ENCODE peak calls at places on chromosome 19, in six cellular contexts. D is RWPE1, P is endothelial cell, Z is Peyer's patch, V is pancreas, Q is thoracic aorta. S is an unnamed sample.

GRCh38 chr19:42198676-42199439 is 18.6 kb downstream of the DEDD2 start:
- DNase-seq in D (no peak), P (no peak), Z (peak; percentile 93), V (no peak), Q (no peak), S (peak; percentile 72)

GRCh38 chr19:47573076-47574026 is at the start of gene ZNF541:
- DNase-seq in D (peak; percentile 56), P (no peak), Z (peak; percentile 82), V (peak; percentile 61), Q (peak; percentile 12), S (peak; percentile 84)

GRCh38 chr19:33410915-33411401 is 37.4 kb downstream of the CEBPG start:
- DNase-seq in D (no peak), P (no peak), Z (no peak), V (no peak), Q (no peak), S (no peak)

GRCh38 chr19:53903055-53903680 is 5.9 kb upstream of the CACNG7 start:
- DNase-seq in D (peak; percentile 44), P (no peak), Z (no peak), V (no peak), Q (no peak), S (no peak)

GRCh38 chr19:6060600-6061391 is 49.5 kb downstream of the RFX2 start:
- DNase-seq in D (peak; percentile 89), P (no peak), Z (peak; percentile 44), V (no peak), Q (no peak), S (peak; percentile 14)

GRCh38 chr19:30224689-30225606 is 147.2 kb upstream of the ZNF536 start:
- DNase-seq in D (no peak), P (no peak), Z (no peak), V (no peak), Q (no peak), S (no peak)

GRCh38 chr19:30229524-30230174 is 142.5 kb upstream of the ZNF536 start:
- DNase-seq in D (no peak), P (no peak), Z (no peak), V (no peak), Q (no peak), S (no peak)

GRCh38 chr19:55643003-55643732 is at the start of gene ZNF581:
- DNase-seq in D (peak; percentile 83), P (peak; percentile 65), Z (peak; percentile 90), V (peak; percentile 64), Q (no peak), S (peak; percentile 73)

GRCh38 chr19:50433201-50434180 is 799 bp downstream of the MYBPC2 start:
- DNase-seq in D (no peak), P (no peak), Z (no peak), V (no peak), Q (no peak), S (no peak)

GRCh38 chr19:16244091-16244490 is 46.4 kb downstream of the AP1M1 start:
- DNase-seq in D (no peak), P (no peak), Z (no peak), V (no peak), Q (no peak), S (no peak)

GRCh38 chr19:56823417-56823816 is 17.1 kb downstream of the PEG3 start:
- DNase-seq in D (no peak), P (no peak), Z (no peak), V (no peak), Q (no peak), S (no peak)

GRCh38 chr19:38359242-38360021 is 14.9 kb upstream of the PSMD8 start:
- DNase-seq in D (no peak), P (no peak), Z (no peak), V (no peak), Q (no peak), S (no peak)

GRCh38 chr19:57903298-57904174 is 12.9 kb downstream of the ZNF417 start:
- DNase-seq in D (peak; percentile 16), P (no peak), Z (peak; percentile 61), V (no peak), Q (no peak), S (no peak)

GRCh38 chr19:43470288-43470687 is 4.9 kb upstream of the LYPD3 start:
- DNase-seq in D (no peak), P (no peak), Z (no peak), V (no peak), Q (no peak), S (no peak)

GRCh38 chr19:35986664-35987570 is 8.1 kb upstream of the SDHAF1 start:
- DNase-seq in D (no peak), P (peak; percentile 38), Z (peak; percentile 72), V (no peak), Q (no peak), S (no peak)

GRCh38 chr19:35988824-35989223 is 6.2 kb upstream of the SDHAF1 start:
- DNase-seq in D (no peak), P (no peak), Z (no peak), V (no peak), Q (no peak), S (no peak)

GRCh38 chr19:35990771-35991730 is 3.9 kb upstream of the SDHAF1 start:
- DNase-seq in D (no peak), P (no peak), Z (no peak), V (no peak), Q (no peak), S (no peak)

GRCh38 chr19:35986111-35986510 is 8.9 kb upstream of the SDHAF1 start:
- DNase-seq in D (no peak), P (no peak), Z (no peak), V (no peak), Q (no peak), S (no peak)

GRCh38 chr19:35987571-35987896 is 7.5 kb upstream of the SDHAF1 start:
- DNase-seq in D (no peak), P (no peak), Z (no peak), V (no peak), Q (no peak), S (no peak)
- TF ChIP-seq CTCF in D (no peak), P (no peak), Z (no peak), V (no peak), Q (no peak), S (no peak)

GRCh38 chr19:18126097-18126496 is 26.9 kb upstream of the PIK3R2 start:
- DNase-seq in D (no peak), P (no peak), Z (no peak), V (no peak), Q (no peak), S (no peak)

GRCh38 chr19:18122860-18123795 is 25.6 kb downstream of the MAST3 start:
- DNase-seq in D (no peak), P (peak; percentile 46), Z (no peak), V (no peak), Q (no peak), S (no peak)

GRCh38 chr19:18121166-18121565 is 23.6 kb downstream of the MAST3 start:
- DNase-seq in D (no peak), P (no peak), Z (no peak), V (no peak), Q (no peak), S (no peak)

GRCh38 chr19:18122424-18122823 is 24.8 kb downstream of the MAST3 start:
- DNase-seq in D (no peak), P (no peak), Z (no peak), V (no peak), Q (no peak), S (no peak)

GRCh38 chr19:18123819-18124218 is 26.2 kb downstream of the MAST3 start:
- DNase-seq in D (no peak), P (no peak), Z (no peak), V (no peak), Q (no peak), S (no peak)
- TF ChIP-seq CTCF in D (no peak), P (no peak), Z (no peak), V (no peak), Q (no peak), S (no peak)

GRCh38 chr19:46371371-46371901 is 24.5 kb downstream of the PPP5C start:
- DNase-seq in D (no peak), P (peak; percentile 52), Z (peak; percentile 33), V (no peak), Q (no peak), S (no peak)
- TF ChIP-seq CTCF in D (no peak), P (no peak), Z (no peak), V (no peak), Q (no peak), S (no peak)

GRCh38 chr19:17623224-17623935 is 64.8 kb downstream of the UNC13A start:
- DNase-seq in D (no peak), P (no peak), Z (no peak), V (no peak), Q (no peak), S (no peak)

GRCh38 chr19:17624314-17624991 is 63.7 kb downstream of the UNC13A start:
- DNase-seq in D (no peak), P (no peak), Z (no peak), V (no peak), Q (no peak), S (no peak)

GRCh38 chr19:17626456-17626855 is 61.7 kb downstream of the UNC13A start:
- DNase-seq in D (no peak), P (no peak), Z (no peak), V (no peak), Q (no peak), S (no peak)

GRCh38 chr19:17625980-17626379 is 62.2 kb downstream of the UNC13A start:
- DNase-seq in D (no peak), P (no peak), Z (no peak), V (no peak), Q (no peak), S (no peak)

DNA sequence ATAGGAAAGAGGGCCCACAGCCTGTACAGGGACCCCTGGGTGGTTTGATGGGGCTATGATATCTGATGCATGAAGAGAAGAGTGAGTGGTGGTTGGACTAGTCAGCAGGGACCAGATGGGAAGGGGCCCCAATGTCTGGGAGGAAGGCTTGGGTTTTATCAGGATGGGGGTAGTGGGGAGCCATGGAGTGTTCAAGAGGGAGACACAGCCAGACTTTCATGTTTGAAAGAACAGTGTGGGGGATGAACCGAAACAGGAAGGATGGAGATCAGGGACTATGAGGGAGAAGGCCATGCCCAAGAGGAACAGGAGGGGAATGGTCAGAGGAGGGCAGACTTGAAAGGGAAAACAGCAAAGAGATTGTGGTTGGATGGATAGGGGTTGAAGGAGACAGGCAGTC is 63.1 kb downstream of the UNC13A start:
- DNase-seq in D (no peak), P (no peak), Z (no peak), V (no peak), Q (no peak), S (no peak)
- TF ChIP-seq CTCF in D (no peak), P (no peak), Z (no peak), V (no peak), Q (no peak), S (no peak)

GRCh38 chr19:17997969-17998826 is 9.8 kb upstream of the ARRDC2 start:
- DNase-seq in D (no peak), P (peak; percentile 44), Z (peak; percentile 73), V (no peak), Q (no peak), S (no peak)
- TF ChIP-seq CTCF in D (peak; percentile 49), P (peak; percentile 27), Z (peak; percentile 15), V (no peak), Q (no peak), S (no peak)

GRCh38 chr19:11203194-11204075 is 6.1 kb upstream of the KANK2 start:
- DNase-seq in D (peak; percentile 58), P (peak; percentile 72), Z (peak; percentile 71), V (peak; percentile 44), Q (peak; percentile 80), S (no peak)
- TF ChIP-seq CTCF in D (peak; percentile 80), P (peak; percentile 60), Z (peak; percentile 70), V (peak; percentile 51), Q (peak; percentile 93), S (peak; percentile 58)

S was measured in natural killer cell.